ENCODE peak calls at places on chromosomes 11 and 22, in four cellular contexts. L is hypothalamus, P is WERI-Rb-1, A is trophoblast cell. V is an unnamed sample.

GRCh38 chr11:14617241-14618027 is 26.2 kb upstream of the PDE3B start:
- DNase-seq in P (no peak), A (peak), L (no peak), V (no peak)

GRCh38 chr11:45688472-45689033 is 23.1 kb upstream of the CHST1 start:
- DNase-seq in L (no peak), P (no peak), A (no peak), V (no peak)

GRCh38 chr11:69708731-69709401 is 5.0 kb upstream of the FGF19 start:
- DNase-seq in L (no peak), A (no peak), P (peak), V (no peak)

GRCh38 chr22:44493206-44493605 is 4.8 kb downstream of the RTL6 start:
- DNase-seq in A (no peak), P (no peak), L (no peak), V (no peak)

GRCh38 chr11:112150517-112150916 is 13.4 kb downstream of the IL18 start:
- DNase-seq in P (no peak), A (no peak), L (no peak), V (no peak)

GRCh38 chr22:34761111-34761510 is 304.8 kb upstream of the ISX start:
- DNase-seq in P (no peak), L (no peak), A (peak), V (no peak)

GRCh38 chr11:34585870-34586654 is 34.8 kb upstream of the EHF start:
- DNase-seq in P (no peak), A (no peak), L (no peak), V (peak)

GRCh38 chr11:119533931-119534694 is 111.1 kb upstream of the THY1 start:
- DNase-seq in L (peak), A (peak), P (peak), V (peak)

GRCh38 chr22:27982630-27983180 is 63.6 kb upstream of the PITPNB start:
- DNase-seq in A (no peak), P (no peak), L (no peak), V (no peak)

GRCh38 chr11:17537261-17537660 is 7.0 kb downstream of the USH1C start:
- DNase-seq in A (no peak), L (no peak), P (no peak), V (no peak)

GRCh38 chr11:134880788-134881187 is 468.7 kb upstream of the B3GAT1 start:
- DNase-seq in L (no peak), P (no peak), A (no peak), V (no peak)

GRCh38 chr22:35418726-35419125 is 18.8 kb downstream of the MCM5 start:
- DNase-seq in L (no peak), P (no peak), A (no peak), V (no peak)

GRCh38 chr11:131235328-131236298 is 134.8 kb upstream of the NTM start:
- DNase-seq in A (no peak), L (no peak), P (no peak), V (no peak)

GRCh38 chr22:25754527-25755202 is 12.7 kb downstream of the MYO18B start:
- DNase-seq in L (no peak), P (no peak), A (no peak), V (no peak)

GRCh38 chr11:727859-728748 is 19.2 kb upstream of the TALDO1 start:
- DNase-seq in A (peak), P (peak), L (no peak), V (peak)

GRCh38 chr11:110433393-110434333 is 3.9 kb downstream of the FDX1 start:
- DNase-seq in L (no peak), P (no peak), A (peak), V (no peak)

GRCh38 chr11:73359341-73359740 is 16.9 kb upstream of the RELT start:
- DNase-seq in L (no peak), P (no peak), A (no peak), V (no peak)

GRCh38 chr11:11856638-11857037 is 14.9 kb downstream of the USP47 start:
- DNase-seq in P (no peak), A (no peak), L (no peak), V (no peak)

GRCh38 chr22:37162221-37163095 is 12.7 kb upstream of the IL2RB start:
- DNase-seq in P (no peak), L (no peak), A (no peak), V (no peak)

GRCh38 chr11:93842461-93842860 is 8.0 kb downstream of the VSTM5 start:
- DNase-seq in P (no peak), L (no peak), A (no peak), V (no peak)